ENCODE peak calls at places on chromosomes 4 and X, in ten cellular contexts. Y, J, N, R, Q, B, T, L, F and I are unnamed samples.

GRCh38 chr4:155570661-155571060 is 96.0 kb upstream of the GUCY1A1 start:
- DNase-seq in T (no peak), L (no peak), F (no peak), J (no peak), Y (no peak), B (no peak), N (no peak), R (no peak), Q (no peak), I (no peak)

GRCh38 chrX:8688776-8689175 is 43.2 kb downstream of the ANOS1 start:
- DNase-seq in Q (peak), B (no peak), T (no peak), F (no peak), Y (no peak), J (peak), N (no peak), R (no peak), L (no peak), I (no peak)

GRCh38 chrX:112846114-112846513 is 5.5 kb upstream of the AMOT start:
- DNase-seq in N (no peak), R (no peak), B (no peak), L (no peak), Y (no peak), F (no peak), J (no peak), Q (no peak), T (no peak), I (no peak)

GRCh38 chrX:77572322-77572721 is 125.1 kb downstream of the FGF16 start:
- DNase-seq in Q (no peak), R (no peak), T (peak), J (no peak), B (no peak), N (no peak), F (no peak), L (no peak), Y (no peak), I (no peak)

GRCh38 chr4:73856518-73856917 is 3.4 kb downstream of the PF4V1 start:
- DNase-seq in Q (no peak), L (no peak), Y (no peak), T (no peak), R (no peak), J (no peak), B (no peak), F (no peak), N (no peak), I (peak)

GRCh38 chr4:79947386-79947785 is 125.6 kb downstream of the ANTXR2 start:
- DNase-seq in R (no peak), N (no peak), J (no peak), Y (no peak), B (no peak), Q (no peak), F (no peak), L (no peak), T (no peak), I (no peak)

GRCh38 chr4:169810325-169811323 is 52.9 kb upstream of the HPF1 start:
- DNase-seq in R (peak), B (peak), T (peak), F (peak), Q (peak), Y (no peak), N (no peak), L (no peak), J (peak), I (peak)

GRCh38 chr4:146521543-146522097 is at the start of gene SLC10A7:
- DNase-seq in F (peak), T (peak), B (peak), J (peak), N (peak), R (peak), L (peak), Y (peak), Q (peak), I (peak)

GRCh38 chr4:18566970-18567799 is 545.6 kb upstream of the LCORL start:
- DNase-seq in Y (no peak), F (no peak), T (no peak), B (no peak), N (no peak), J (no peak), L (no peak), R (no peak), Q (no peak), I (no peak)

GRCh38 chrX:11641368-11641767 is 24.4 kb downstream of the ARHGAP6 start:
- DNase-seq in J (no peak), T (no peak), L (no peak), N (no peak), B (no peak), Q (no peak), R (no peak), F (no peak), Y (no peak), I (no peak)

GRCh38 chr4:136183513-136183912 is 1348.8 kb downstream of the PCDH18 start:
- DNase-seq in F (no peak), Y (no peak), N (no peak), J (no peak), T (no peak), L (no peak), Q (no peak), R (no peak), B (no peak), I (no peak)